ENCODE peak calls at places on chromosomes 7 and 10, in seven cellular contexts. K is stimulated activated CD4-positive, alpha-beta T cell treated with anti-CD3 and anti-CD28 coated beads, Interleukin-1b, Interleukin-23, amount 100 ng/mL, for 1 hour; D is uterus; W is nucleus accumbens; E is HT1080; N is cortex of kidney; B is AG04449. Q is an unnamed sample.

GRCh38 chr10:47404446-47404845 is 20.4 kb upstream of the ZNF488 start:
- DNase-seq in B (no peak), K (no peak), W (no peak), E (no peak), N (no peak), D (peak), Q (no peak)

GRCh38 chr10:11823989-11824346 is 812 bp downstream of the PROSER2 start:
- DNase-seq in N (no peak), B (no peak), W (no peak), E (no peak), D (no peak), K (no peak), Q (peak)

GRCh38 chr10:125629758-125630376 is 53.1 kb downstream of the TEX36 start:
- DNase-seq in E (peak), D (no peak), N (no peak), W (no peak), K (no peak), B (no peak), Q (peak)

GRCh38 chr7:157710396-157710795 is 373.6 kb downstream of the DNAJB6 start:
- DNase-seq in D (no peak), N (no peak), B (no peak), W (no peak), K (no peak), E (no peak), Q (no peak)

GRCh38 chr10:126904807-126905686 is at the start of gene DOCK1:
- DNase-seq in D (peak), N (no peak), W (peak), B (no peak), K (no peak), E (peak), Q (peak)

GRCh38 chr10:98150544-98150943 is 16.1 kb downstream of the R3HCC1L start:
- DNase-seq in N (no peak), D (no peak), B (no peak), W (no peak), E (peak), K (no peak), Q (peak)

GRCh38 chr10:47374611-47375536 is 9.2 kb downstream of the ZNF488 start:
- DNase-seq in B (peak), K (no peak), E (no peak), W (no peak), D (no peak), N (no peak), Q (peak)

GRCh38 chr10:1589257-1589656 is 148.1 kb downstream of the ADARB2 start:
- DNase-seq in N (no peak), B (no peak), K (no peak), W (no peak), E (no peak), D (no peak), Q (no peak)

GRCh38 chr7:25752967-25753791 is 398.8 kb upstream of the NFE2L3 start:
- DNase-seq in E (no peak), D (no peak), B (no peak), K (no peak), W (no peak), N (no peak), Q (no peak)

GRCh38 chr7:98205162-98205845 is 5.9 kb upstream of the BHLHA15 start:
- DNase-seq in W (no peak), K (no peak), E (no peak), N (no peak), D (no peak), B (no peak), Q (no peak)

GRCh38 chr10:3754727-3755439 is 30.1 kb downstream of the KLF6 start:
- DNase-seq in W (peak), B (no peak), K (no peak), D (no peak), N (no peak), E (peak), Q (peak)

GRCh38 chr7:124202546-124202945 is 169.7 kb upstream of the TMEM229A start:
- DNase-seq in E (no peak), N (no peak), B (no peak), K (no peak), W (no peak), D (no peak), Q (no peak)

GRCh38 chr10:11631890-11632587 is 20.6 kb upstream of the USP6NL start:
- DNase-seq in D (no peak), B (no peak), E (no peak), K (no peak), N (no peak), W (no peak), Q (no peak)

GRCh38 chr10:60444494-60445064 is 54.9 kb upstream of the ANK3 start:
- DNase-seq in K (no peak), B (no peak), D (no peak), N (no peak), W (no peak), E (no peak), Q (peak)

GRCh38 chr10:70060389-70060788 is 7.7 kb downstream of the MACROH2A2 start:
- DNase-seq in N (no peak), K (no peak), W (no peak), E (no peak), D (no peak), B (no peak), Q (no peak)

GRCh38 chr7:30466266-30466665 is 12.3 kb downstream of the NOD1 start:
- DNase-seq in D (no peak), K (no peak), E (no peak), B (no peak), W (no peak), N (no peak), Q (no peak)

GRCh38 chr10:31322647-31323046 is 3.6 kb downstream of the ZEB1 start:
- DNase-seq in D (no peak), B (no peak), E (no peak), W (no peak), K (no peak), N (no peak), Q (peak)

GRCh38 chr10:68784476-68784875 is 42.9 kb upstream of the STOX1 start:
- DNase-seq in K (no peak), W (no peak), D (no peak), B (no peak), N (no peak), E (no peak), Q (peak)

GRCh38 chr10:35889226-35889625 is 247.1 kb upstream of the FZD8 start:
- DNase-seq in E (no peak), K (no peak), B (no peak), D (no peak), W (no peak), N (no peak), Q (no peak)

GRCh38 chr7:72438491-72438890 is 26.4 kb upstream of the CALN1 start:
- DNase-seq in K (no peak), D (no peak), W (no peak), N (no peak), E (no peak), B (no peak), Q (no peak)

GRCh38 chr10:77746313-77746712 is 108.7 kb upstream of the KCNMA1 start:
- DNase-seq in K (no peak), D (no peak), N (no peak), E (peak), W (no peak), B (no peak), Q (peak)

GRCh38 chr7:108073305-108074070 is 56.7 kb downstream of the LAMB4 start:
- DNase-seq in D (no peak), B (no peak), W (no peak), N (no peak), K (no peak), E (no peak), Q (no peak)

GRCh38 chr7:22565315-22565811 is 65.4 kb upstream of the STEAP1B start:
- DNase-seq in E (peak), B (no peak), D (no peak), W (no peak), K (no peak), N (no peak), Q (peak)

GRCh38 chr10:70197235-70197952 is 27.1 kb upstream of the SAR1A start:
- DNase-seq in N (no peak), W (no peak), E (no peak), K (no peak), B (no peak), D (no peak), Q (no peak)

GRCh38 chr7:141178486-141179135 is 104.7 kb downstream of the TMEM178B start:
- DNase-seq in D (no peak), E (no peak), K (no peak), W (no peak), B (no peak), N (no peak), Q (no peak)

GRCh38 chr7:153091477-153091876 is 331.9 kb downstream of the ACTR3B start:
- DNase-seq in N (no peak), B (no peak), K (no peak), E (no peak), D (no peak), W (no peak), Q (no peak)

GRCh38 chr7:33109758-33110238 is 594 bp upstream of the RP9 start:
- DNase-seq in W (no peak), K (no peak), B (no peak), E (peak), N (no peak), D (no peak), Q (peak)

GRCh38 chr10:92880233-92880861 is 32.0 kb downstream of the EXOC6 start:
- DNase-seq in D (no peak), K (no peak), E (peak), N (no peak), W (no peak), B (no peak), Q (peak)

GRCh38 chr7:20189852-20190251 is 27.3 kb downstream of the MACC1 start:
- DNase-seq in W (no peak), D (no peak), N (no peak), K (no peak), B (no peak), E (no peak), Q (no peak)

GRCh38 chr7:158818325-158819213 is 10.7 kb downstream of the ESYT2 start:
- DNase-seq in B (peak), D (peak), N (no peak), W (no peak), K (peak), E (peak), Q (peak)

GRCh38 chr7:15851201-15851600 is 164.7 kb upstream of the MEOX2 start:
- DNase-seq in K (no peak), W (no peak), D (no peak), E (no peak), B (no peak), N (no peak), Q (no peak)

GRCh38 chr7:94003446-94004023 is 620 bp downstream of the BET1 start:
- DNase-seq in N (no peak), D (no peak), W (no peak), E (no peak), K (no peak), B (no peak), Q (no peak)

GRCh38 chr7:105389090-105389650 is 449 bp upstream of the SRPK2 start:
- DNase-seq in W (peak), D (peak), E (peak), N (no peak), K (no peak), B (no peak), Q (peak)

GRCh38 chr7:116776610-116777289 is 85.6 kb upstream of the CAPZA2 start:
- DNase-seq in N (no peak), D (no peak), K (no peak), B (peak), W (no peak), E (peak), Q (peak)

GRCh38 chr10:47418321-47418720 is 34.2 kb upstream of the ZNF488 start:
- DNase-seq in W (no peak), N (no peak), E (no peak), K (no peak), D (no peak), B (no peak), Q (no peak)

GRCh38 chr10:114429581-114430335 is 25.5 kb upstream of the AFAP1L2 start:
- DNase-seq in D (no peak), E (no peak), W (no peak), B (no peak), N (no peak), K (no peak), Q (no peak)

GRCh38 chr7:37930226-37930948 is 9.9 kb downstream of the EPDR1 start:
- DNase-seq in E (no peak), N (no peak), W (no peak), B (peak), D (no peak), K (no peak), Q (peak)

GRCh38 chr10:96319754-96320514 is 15.7 kb downstream of the DNTT start:
- DNase-seq in K (no peak), W (no peak), N (no peak), D (no peak), B (no peak), E (peak), Q (no peak)

GRCh38 chr7:138889566-138889965 is 91.6 kb upstream of the ATP6V0A4 start:
- DNase-seq in N (no peak), D (no peak), K (no peak), E (peak), W (no peak), B (no peak), Q (peak)

GRCh38 chr7:5773661-5774086 is 7.8 kb downstream of the RNF216 start:
- DNase-seq in E (peak), D (peak), B (peak), N (no peak), K (no peak), W (no peak), Q (peak)